ENCODE peak calls at places on chromosomes 4 and X, in ten cellular contexts. One of them, this sample, is unnamed.

GRCh38 chrX:44400588-44400987 is 57.1 kb upstream of the EFHC2 start:
- DNase-seq in uterus: no peak
- DNase-seq in fibroblast of villous mesenchyme: peak; percentile 63
- DNase-seq in Panc1: peak; percentile 69
- DNase-seq in H9: no peak
- DNase-seq in tibial artery: no peak
- DNase-seq in heart right ventricle: no peak
- DNase-seq in WTC11: no peak
- DNase-seq in CD4-positive, alpha-beta T cell: no peak
- DNase-seq in brain microvascular endothelial cell: peak; percentile 91
- DNase-seq in this sample: no peak

GRCh38 chr4:176949022-176949421 is 156.3 kb upstream of the VEGFC start:
- DNase-seq in uterus: no peak
- DNase-seq in Panc1: no peak
- DNase-seq in tibial artery: no peak
- DNase-seq in H9: no peak
- DNase-seq in fibroblast of villous mesenchyme: peak; percentile 91
- DNase-seq in brain microvascular endothelial cell: no peak
- DNase-seq in CD4-positive, alpha-beta T cell: no peak
- DNase-seq in WTC11: no peak
- DNase-seq in heart right ventricle: no peak
- DNase-seq in this sample: no peak

GRCh38 chr4:80133240-80133783 is 60.3 kb upstream of the ANTXR2 start:
- DNase-seq in CD4-positive, alpha-beta T cell: no peak
- DNase-seq in fibroblast of villous mesenchyme: no peak
- DNase-seq in uterus: no peak
- DNase-seq in WTC11: no peak
- DNase-seq in H9: no peak
- DNase-seq in brain microvascular endothelial cell: no peak
- DNase-seq in heart right ventricle: no peak
- DNase-seq in Panc1: no peak
- DNase-seq in tibial artery: no peak
- DNase-seq in this sample: no peak

GRCh38 chr4:16227462-16227868 is 1.2 kb upstream of the TAPT1 start:
- DNase-seq in tibial artery: peak; percentile 79
- DNase-seq in fibroblast of villous mesenchyme: peak; percentile 53
- DNase-seq in uterus: peak; percentile 45
- DNase-seq in Panc1: no peak
- DNase-seq in CD4-positive, alpha-beta T cell: peak; percentile 18
- DNase-seq in H9: no peak
- DNase-seq in brain microvascular endothelial cell: peak; percentile 4
- DNase-seq in heart right ventricle: peak; percentile 45
- DNase-seq in WTC11: no peak
- DNase-seq in this sample: no peak

GRCh38 chrX:97311066-97311778 is 427.5 kb downstream of the RPA4 start:
- DNase-seq in tibial artery: no peak
- DNase-seq in H9: peak; percentile 47
- DNase-seq in CD4-positive, alpha-beta T cell: no peak
- DNase-seq in Panc1: no peak
- DNase-seq in uterus: no peak
- DNase-seq in brain microvascular endothelial cell: no peak
- DNase-seq in WTC11: no peak
- DNase-seq in heart right ventricle: no peak
- DNase-seq in fibroblast of villous mesenchyme: no peak
- DNase-seq in this sample: no peak

GRCh38 chrX:10240918-10241317 is 84.1 kb downstream of the CLCN4 start:
- DNase-seq in WTC11: no peak
- DNase-seq in Panc1: no peak
- DNase-seq in heart right ventricle: no peak
- DNase-seq in tibial artery: no peak
- DNase-seq in uterus: peak; percentile 47
- DNase-seq in H9: no peak
- DNase-seq in fibroblast of villous mesenchyme: peak; percentile 69
- DNase-seq in brain microvascular endothelial cell: peak; percentile 67
- DNase-seq in CD4-positive, alpha-beta T cell: no peak
- DNase-seq in this sample: no peak

GRCh38 chrX:131741103-131741581 is 197.3 kb downstream of the OR13H1 start:
- DNase-seq in WTC11: no peak
- DNase-seq in brain microvascular endothelial cell: peak; percentile 48
- DNase-seq in H9: no peak
- DNase-seq in Panc1: no peak
- DNase-seq in fibroblast of villous mesenchyme: peak; percentile 71
- DNase-seq in tibial artery: no peak
- DNase-seq in heart right ventricle: no peak
- DNase-seq in uterus: peak; percentile 87
- DNase-seq in CD4-positive, alpha-beta T cell: no peak
- DNase-seq in this sample: no peak

GRCh38 chr4:151227731-151228130 is 49.2 kb upstream of the PRSS48 start:
- DNase-seq in uterus: peak; percentile 57
- DNase-seq in WTC11: no peak
- DNase-seq in tibial artery: peak; percentile 89
- DNase-seq in H9: no peak
- DNase-seq in CD4-positive, alpha-beta T cell: no peak
- DNase-seq in fibroblast of villous mesenchyme: peak; percentile 67
- DNase-seq in heart right ventricle: peak; percentile 69
- DNase-seq in brain microvascular endothelial cell: peak; percentile 96
- DNase-seq in Panc1: peak; percentile 4
- DNase-seq in this sample: no peak

GRCh38 chr4:112378858-112379257 is 81.7 kb downstream of the ALPK1 start:
- DNase-seq in CD4-positive, alpha-beta T cell: no peak
- DNase-seq in uterus: no peak
- DNase-seq in tibial artery: no peak
- DNase-seq in fibroblast of villous mesenchyme: no peak
- DNase-seq in brain microvascular endothelial cell: no peak
- DNase-seq in heart right ventricle: no peak
- DNase-seq in H9: no peak
- DNase-seq in WTC11: no peak
- DNase-seq in Panc1: no peak
- DNase-seq in this sample: no peak

GRCh38 chrX:68921937-68922456 is 93.2 kb downstream of the EFNB1 start:
- DNase-seq in tibial artery: no peak
- DNase-seq in uterus: no peak
- DNase-seq in H9: no peak
- DNase-seq in WTC11: no peak
- DNase-seq in brain microvascular endothelial cell: no peak
- DNase-seq in fibroblast of villous mesenchyme: no peak
- DNase-seq in heart right ventricle: no peak
- DNase-seq in Panc1: no peak
- DNase-seq in CD4-positive, alpha-beta T cell: no peak
- DNase-seq in this sample: no peak

GRCh38 chr4:153232768-153233167 is 28.5 kb downstream of the TRIM2 start:
- DNase-seq in CD4-positive, alpha-beta T cell: no peak
- DNase-seq in brain microvascular endothelial cell: no peak
- DNase-seq in WTC11: peak; percentile 70
- DNase-seq in H9: peak; percentile 83
- DNase-seq in fibroblast of villous mesenchyme: no peak
- DNase-seq in heart right ventricle: peak; percentile 66
- DNase-seq in uterus: no peak
- DNase-seq in Panc1: no peak
- DNase-seq in tibial artery: no peak
- DNase-seq in this sample: no peak

GRCh38 chrX:132957211-132958085 is 981 bp downstream of the HS6ST2 start:
- DNase-seq in fibroblast of villous mesenchyme: no peak
- DNase-seq in brain microvascular endothelial cell: no peak
- DNase-seq in tibial artery: no peak
- DNase-seq in WTC11: peak; percentile 54
- DNase-seq in Panc1: no peak
- DNase-seq in CD4-positive, alpha-beta T cell: no peak
- DNase-seq in uterus: no peak
- DNase-seq in H9: peak; percentile 58
- DNase-seq in heart right ventricle: no peak
- DNase-seq in this sample: no peak

GRCh38 chrX:132956421-132957210 is 1.8 kb downstream of the HS6ST2 start:
- DNase-seq in uterus: peak; percentile 14
- DNase-seq in CD4-positive, alpha-beta T cell: no peak
- DNase-seq in WTC11: peak; percentile 19
- DNase-seq in fibroblast of villous mesenchyme: no peak
- DNase-seq in brain microvascular endothelial cell: no peak
- DNase-seq in Panc1: no peak
- DNase-seq in H9: no peak
- DNase-seq in tibial artery: no peak
- DNase-seq in heart right ventricle: no peak
- DNase-seq in this sample: no peak

GRCh38 chrX:132953358-132953757 is 5.1 kb downstream of the HS6ST2 start:
- DNase-seq in Panc1: no peak
- DNase-seq in fibroblast of villous mesenchyme: no peak
- DNase-seq in brain microvascular endothelial cell: no peak
- DNase-seq in CD4-positive, alpha-beta T cell: no peak
- DNase-seq in WTC11: no peak
- DNase-seq in heart right ventricle: no peak
- DNase-seq in H9: no peak
- DNase-seq in uterus: peak; percentile 26
- DNase-seq in tibial artery: no peak
- DNase-seq in this sample: no peak

GRCh38 chrX:132955710-132956109 is 2.7 kb downstream of the HS6ST2 start:
- DNase-seq in H9: no peak
- DNase-seq in uterus: no peak
- DNase-seq in brain microvascular endothelial cell: no peak
- DNase-seq in Panc1: no peak
- DNase-seq in tibial artery: no peak
- DNase-seq in WTC11: no peak
- DNase-seq in CD4-positive, alpha-beta T cell: no peak
- DNase-seq in fibroblast of villous mesenchyme: no peak
- DNase-seq in heart right ventricle: no peak
- DNase-seq in this sample: no peak

DNA sequence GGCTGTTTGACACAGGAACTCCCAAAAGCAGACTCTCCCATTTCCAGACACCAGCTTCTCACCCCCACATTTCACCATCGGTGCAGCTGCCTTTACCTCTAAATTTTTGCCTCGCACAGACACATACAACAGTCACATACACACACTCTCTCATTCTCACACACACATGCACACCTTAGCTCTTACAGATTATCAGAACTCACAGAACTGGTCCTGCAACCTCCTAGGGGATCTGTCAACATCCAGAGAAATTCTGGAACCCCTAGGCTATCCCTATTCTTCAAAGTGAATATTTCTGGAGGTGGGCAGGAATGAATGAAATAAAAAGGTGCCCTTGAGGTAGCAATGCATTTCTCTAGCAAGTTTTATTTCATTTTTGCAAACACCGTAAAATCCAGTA is 4.1 kb downstream of the HS6ST2 start:
- DNase-seq in brain microvascular endothelial cell: no peak
- DNase-seq in CD4-positive, alpha-beta T cell: no peak
- DNase-seq in Panc1: no peak
- DNase-seq in H9: no peak
- DNase-seq in tibial artery: no peak
- DNase-seq in uterus: no peak
- DNase-seq in WTC11: no peak
- DNase-seq in fibroblast of villous mesenchyme: no peak
- DNase-seq in heart right ventricle: no peak
- DNase-seq in this sample: no peak
- TF ChIP-seq CTCF in brain microvascular endothelial cell: no peak
- TF ChIP-seq CTCF in CD4-positive, alpha-beta T cell: no peak
- TF ChIP-seq CTCF in Panc1: no peak
- TF ChIP-seq CTCF in H9: no peak
- TF ChIP-seq CTCF in tibial artery: no peak
- TF ChIP-seq CTCF in uterus: no peak
- TF ChIP-seq CTCF in WTC11: no peak
- TF ChIP-seq CTCF in fibroblast of villous mesenchyme: no peak
- TF ChIP-seq CTCF in heart right ventricle: no peak
- TF ChIP-seq CTCF in this sample: no peak

GRCh38 chr4:114383721-114384120 is 214.9 kb upstream of the UGT8 start:
- DNase-seq in Panc1: no peak
- DNase-seq in heart right ventricle: no peak
- DNase-seq in H9: no peak
- DNase-seq in brain microvascular endothelial cell: peak; percentile 91
- DNase-seq in WTC11: no peak
- DNase-seq in fibroblast of villous mesenchyme: peak; percentile 51
- DNase-seq in CD4-positive, alpha-beta T cell: no peak
- DNase-seq in tibial artery: no peak
- DNase-seq in uterus: no peak
- DNase-seq in this sample: no peak

GRCh38 chr4:114383055-114383454 is 215.6 kb upstream of the UGT8 start:
- DNase-seq in Panc1: no peak
- DNase-seq in brain microvascular endothelial cell: no peak
- DNase-seq in fibroblast of villous mesenchyme: no peak
- DNase-seq in WTC11: no peak
- DNase-seq in H9: no peak
- DNase-seq in tibial artery: no peak
- DNase-seq in heart right ventricle: no peak
- DNase-seq in CD4-positive, alpha-beta T cell: no peak
- DNase-seq in uterus: no peak
- DNase-seq in this sample: no peak

GRCh38 chr4:114373508-114373907 is 225.1 kb upstream of the UGT8 start:
- DNase-seq in heart right ventricle: no peak
- DNase-seq in uterus: no peak
- DNase-seq in H9: no peak
- DNase-seq in brain microvascular endothelial cell: no peak
- DNase-seq in WTC11: no peak
- DNase-seq in Panc1: no peak
- DNase-seq in fibroblast of villous mesenchyme: no peak
- DNase-seq in CD4-positive, alpha-beta T cell: no peak
- DNase-seq in tibial artery: no peak
- DNase-seq in this sample: no peak

GRCh38 chr4:114378306-114378903 is 220.2 kb upstream of the UGT8 start:
- DNase-seq in WTC11: no peak
- DNase-seq in fibroblast of villous mesenchyme: peak; percentile 40
- DNase-seq in uterus: no peak
- DNase-seq in heart right ventricle: no peak
- DNase-seq in H9: no peak
- DNase-seq in tibial artery: no peak
- DNase-seq in CD4-positive, alpha-beta T cell: no peak
- DNase-seq in Panc1: no peak
- DNase-seq in brain microvascular endothelial cell: peak; percentile 24
- DNase-seq in this sample: no peak
- TF ChIP-seq CTCF in WTC11: no peak
- TF ChIP-seq CTCF in fibroblast of villous mesenchyme: peak; percentile 34
- TF ChIP-seq CTCF in uterus: no peak
- TF ChIP-seq CTCF in heart right ventricle: peak; percentile 35
- TF ChIP-seq CTCF in H9: peak; percentile 42
- TF ChIP-seq CTCF in tibial artery: peak; percentile 60
- TF ChIP-seq CTCF in CD4-positive, alpha-beta T cell: no peak
- TF ChIP-seq CTCF in Panc1: peak; percentile 69
- TF ChIP-seq CTCF in brain microvascular endothelial cell: peak; percentile 71
- TF ChIP-seq CTCF in this sample: no peak

DNA sequence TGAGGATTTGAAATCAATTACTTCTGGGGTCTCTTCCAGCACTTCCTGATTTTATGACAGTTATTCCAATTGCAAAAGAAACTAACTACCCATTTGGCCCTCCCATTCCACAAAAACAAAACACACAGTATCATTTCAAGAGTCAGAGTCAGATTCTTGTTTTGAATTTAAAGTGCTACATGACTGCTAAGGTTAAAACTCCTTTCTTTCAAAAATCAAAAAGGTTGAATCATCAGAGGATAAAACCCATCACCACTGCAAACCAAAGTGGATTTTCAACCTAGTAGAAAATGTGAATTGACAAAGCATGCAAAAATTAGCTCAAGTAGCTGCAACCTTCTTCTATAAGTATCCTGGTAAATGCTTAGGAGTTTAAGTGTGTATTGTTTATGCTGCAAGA is 67.4 kb downstream of the DHX15 start:
- DNase-seq in brain microvascular endothelial cell: no peak
- DNase-seq in tibial artery: no peak
- DNase-seq in Panc1: no peak
- DNase-seq in H9: no peak
- DNase-seq in fibroblast of villous mesenchyme: no peak
- DNase-seq in heart right ventricle: no peak
- DNase-seq in CD4-positive, alpha-beta T cell: no peak
- DNase-seq in WTC11: no peak
- DNase-seq in uterus: no peak
- DNase-seq in this sample: no peak
- TF ChIP-seq CTCF in brain microvascular endothelial cell: no peak
- TF ChIP-seq CTCF in tibial artery: no peak
- TF ChIP-seq CTCF in Panc1: no peak
- TF ChIP-seq CTCF in H9: no peak
- TF ChIP-seq CTCF in fibroblast of villous mesenchyme: no peak
- TF ChIP-seq CTCF in heart right ventricle: no peak
- TF ChIP-seq CTCF in CD4-positive, alpha-beta T cell: no peak
- TF ChIP-seq CTCF in WTC11: no peak
- TF ChIP-seq CTCF in uterus: no peak
- TF ChIP-seq CTCF in this sample: no peak

GRCh38 chr4:823761-824460 is 2.0 kb downstream of the CPLX1 start:
- DNase-seq in tibial artery: no peak
- DNase-seq in brain microvascular endothelial cell: no peak
- DNase-seq in fibroblast of villous mesenchyme: no peak
- DNase-seq in heart right ventricle: no peak
- DNase-seq in uterus: no peak
- DNase-seq in Panc1: no peak
- DNase-seq in H9: no peak
- DNase-seq in CD4-positive, alpha-beta T cell: no peak
- DNase-seq in WTC11: no peak
- DNase-seq in this sample: no peak
- TF ChIP-seq CTCF in tibial artery: no peak
- TF ChIP-seq CTCF in brain microvascular endothelial cell: no peak
- TF ChIP-seq CTCF in fibroblast of villous mesenchyme: no peak
- TF ChIP-seq CTCF in heart right ventricle: no peak
- TF ChIP-seq CTCF in uterus: no peak
- TF ChIP-seq CTCF in Panc1: no peak
- TF ChIP-seq CTCF in H9: no peak
- TF ChIP-seq CTCF in CD4-positive, alpha-beta T cell: no peak
- TF ChIP-seq CTCF in WTC11: no peak
- TF ChIP-seq CTCF in this sample: no peak